ENCODE peak calls at places on chromosomes 6 and 20, in five cellular contexts. One of them, this sample, is unnamed.

GRCh38 chr6:125793863-125794262 is 3.1 kb downstream of the NCOA7 start:
- DNase-seq in spleen: no peak
- DNase-seq in AG10803: no peak
- DNase-seq in K562: no peak
- DNase-seq in stimulated activated CD4-positive, alpha-beta T cell treated with anti-CD3 and anti-CD28 coated beads, Interleukin-12 subunit alpha, Interleukin-12 subunit beta, amount 100 ng/mL, for 24 hours: no peak
- DNase-seq in this sample: no peak

GRCh38 chr20:38452880-38453624 is 17.9 kb upstream of the SNHG17 start:
- DNase-seq in spleen: no peak
- DNase-seq in AG10803: peak
- DNase-seq in K562: peak
- DNase-seq in stimulated activated CD4-positive, alpha-beta T cell treated with anti-CD3 and anti-CD28 coated beads, Interleukin-12 subunit alpha, Interleukin-12 subunit beta, amount 100 ng/mL, for 24 hours: no peak
- DNase-seq in this sample: no peak

GRCh38 chr6:111614833-111615582 is 9.3 kb upstream of the TRAF3IP2 start:
- DNase-seq in spleen: no peak
- DNase-seq in AG10803: no peak
- DNase-seq in K562: peak
- DNase-seq in stimulated activated CD4-positive, alpha-beta T cell treated with anti-CD3 and anti-CD28 coated beads, Interleukin-12 subunit alpha, Interleukin-12 subunit beta, amount 100 ng/mL, for 24 hours: no peak
- DNase-seq in this sample: no peak

GRCh38 chr6:113856571-113857564 is at the start of gene MARCKS:
- DNase-seq in spleen: peak
- DNase-seq in AG10803: peak
- DNase-seq in K562: peak
- DNase-seq in stimulated activated CD4-positive, alpha-beta T cell treated with anti-CD3 and anti-CD28 coated beads, Interleukin-12 subunit alpha, Interleukin-12 subunit beta, amount 100 ng/mL, for 24 hours: no peak
- DNase-seq in this sample: peak

GRCh38 chr6:35665573-35665972 is 23.1 kb downstream of the FKBP5 start:
- DNase-seq in spleen: no peak
- DNase-seq in AG10803: no peak
- DNase-seq in K562: no peak
- DNase-seq in stimulated activated CD4-positive, alpha-beta T cell treated with anti-CD3 and anti-CD28 coated beads, Interleukin-12 subunit alpha, Interleukin-12 subunit beta, amount 100 ng/mL, for 24 hours: no peak
- DNase-seq in this sample: no peak

GRCh38 chr6:116536216-116536621 is 9.3 kb downstream of the TRAPPC3L start:
- DNase-seq in spleen: no peak
- DNase-seq in AG10803: peak
- DNase-seq in K562: peak
- DNase-seq in stimulated activated CD4-positive, alpha-beta T cell treated with anti-CD3 and anti-CD28 coated beads, Interleukin-12 subunit alpha, Interleukin-12 subunit beta, amount 100 ng/mL, for 24 hours: no peak
- DNase-seq in this sample: peak

GRCh38 chr6:99344289-99344688 is 5.2 kb downstream of the FAXC start:
- DNase-seq in spleen: no peak
- DNase-seq in AG10803: peak
- DNase-seq in K562: no peak
- DNase-seq in stimulated activated CD4-positive, alpha-beta T cell treated with anti-CD3 and anti-CD28 coated beads, Interleukin-12 subunit alpha, Interleukin-12 subunit beta, amount 100 ng/mL, for 24 hours: no peak
- DNase-seq in this sample: no peak

GRCh38 chr6:149473080-149474052 is 11.4 kb downstream of the ZC3H12D start:
- DNase-seq in spleen: peak
- DNase-seq in AG10803: no peak
- DNase-seq in K562: no peak
- DNase-seq in stimulated activated CD4-positive, alpha-beta T cell treated with anti-CD3 and anti-CD28 coated beads, Interleukin-12 subunit alpha, Interleukin-12 subunit beta, amount 100 ng/mL, for 24 hours: no peak
- DNase-seq in this sample: no peak

GRCh38 chr6:156760377-156760776 is 16.8 kb upstream of the ARID1B start:
- DNase-seq in spleen: no peak
- DNase-seq in AG10803: no peak
- DNase-seq in K562: no peak
- DNase-seq in stimulated activated CD4-positive, alpha-beta T cell treated with anti-CD3 and anti-CD28 coated beads, Interleukin-12 subunit alpha, Interleukin-12 subunit beta, amount 100 ng/mL, for 24 hours: no peak
- DNase-seq in this sample: no peak

GRCh38 chr6:232896-233640 is 59.2 kb upstream of the DUSP22 start:
- DNase-seq in spleen: no peak
- DNase-seq in AG10803: no peak
- DNase-seq in K562: no peak
- DNase-seq in stimulated activated CD4-positive, alpha-beta T cell treated with anti-CD3 and anti-CD28 coated beads, Interleukin-12 subunit alpha, Interleukin-12 subunit beta, amount 100 ng/mL, for 24 hours: no peak
- DNase-seq in this sample: no peak

GRCh38 chr6:30881987-30882763 is 2.1 kb upstream of the DDR1 start:
- DNase-seq in spleen: no peak
- DNase-seq in AG10803: no peak
- DNase-seq in K562: no peak
- DNase-seq in stimulated activated CD4-positive, alpha-beta T cell treated with anti-CD3 and anti-CD28 coated beads, Interleukin-12 subunit alpha, Interleukin-12 subunit beta, amount 100 ng/mL, for 24 hours: no peak
- DNase-seq in this sample: no peak

GRCh38 chr6:134398453-134398852 is 80.5 kb upstream of the SGK1 start:
- DNase-seq in spleen: no peak
- DNase-seq in AG10803: no peak
- DNase-seq in K562: peak
- DNase-seq in stimulated activated CD4-positive, alpha-beta T cell treated with anti-CD3 and anti-CD28 coated beads, Interleukin-12 subunit alpha, Interleukin-12 subunit beta, amount 100 ng/mL, for 24 hours: no peak
- DNase-seq in this sample: no peak

GRCh38 chr6:166770216-166771116 is 143.4 kb upstream of the RPS6KA2 start:
- DNase-seq in spleen: no peak
- DNase-seq in AG10803: no peak
- DNase-seq in K562: no peak
- DNase-seq in stimulated activated CD4-positive, alpha-beta T cell treated with anti-CD3 and anti-CD28 coated beads, Interleukin-12 subunit alpha, Interleukin-12 subunit beta, amount 100 ng/mL, for 24 hours: no peak
- DNase-seq in this sample: no peak

GRCh38 chr6:35497571-35498406 is 910 bp upstream of the TEAD3 start:
- DNase-seq in spleen: peak
- DNase-seq in AG10803: peak
- DNase-seq in K562: peak
- DNase-seq in stimulated activated CD4-positive, alpha-beta T cell treated with anti-CD3 and anti-CD28 coated beads, Interleukin-12 subunit alpha, Interleukin-12 subunit beta, amount 100 ng/mL, for 24 hours: peak
- DNase-seq in this sample: peak

GRCh38 chr6:1312444-1313363 is 806 bp downstream of the FOXQ1 start:
- DNase-seq in spleen: no peak
- DNase-seq in AG10803: no peak
- DNase-seq in K562: no peak
- DNase-seq in stimulated activated CD4-positive, alpha-beta T cell treated with anti-CD3 and anti-CD28 coated beads, Interleukin-12 subunit alpha, Interleukin-12 subunit beta, amount 100 ng/mL, for 24 hours: no peak
- DNase-seq in this sample: peak

GRCh38 chr6:19472850-19473249 is 364.3 kb upstream of the ID4 start:
- DNase-seq in spleen: no peak
- DNase-seq in AG10803: no peak
- DNase-seq in K562: peak
- DNase-seq in stimulated activated CD4-positive, alpha-beta T cell treated with anti-CD3 and anti-CD28 coated beads, Interleukin-12 subunit alpha, Interleukin-12 subunit beta, amount 100 ng/mL, for 24 hours: no peak
- DNase-seq in this sample: no peak

GRCh38 chr6:146041282-146041681 is 12.4 kb downstream of the GRM1 start:
- DNase-seq in spleen: no peak
- DNase-seq in AG10803: peak
- DNase-seq in K562: peak
- DNase-seq in stimulated activated CD4-positive, alpha-beta T cell treated with anti-CD3 and anti-CD28 coated beads, Interleukin-12 subunit alpha, Interleukin-12 subunit beta, amount 100 ng/mL, for 24 hours: no peak
- DNase-seq in this sample: no peak

GRCh38 chr6:38933426-38933825 is 115.2 kb upstream of the GLP1R start:
- DNase-seq in spleen: no peak
- DNase-seq in AG10803: peak
- DNase-seq in K562: peak
- DNase-seq in stimulated activated CD4-positive, alpha-beta T cell treated with anti-CD3 and anti-CD28 coated beads, Interleukin-12 subunit alpha, Interleukin-12 subunit beta, amount 100 ng/mL, for 24 hours: no peak
- DNase-seq in this sample: peak

GRCh38 chr6:53447869-53448268 is 97.0 kb downstream of the GCLC start:
- DNase-seq in spleen: no peak
- DNase-seq in AG10803: no peak
- DNase-seq in K562: no peak
- DNase-seq in stimulated activated CD4-positive, alpha-beta T cell treated with anti-CD3 and anti-CD28 coated beads, Interleukin-12 subunit alpha, Interleukin-12 subunit beta, amount 100 ng/mL, for 24 hours: no peak
- DNase-seq in this sample: no peak

GRCh38 chr20:37944456-37944981 is 41.6 kb downstream of the VSTM2L start:
- DNase-seq in spleen: no peak
- DNase-seq in AG10803: no peak
- DNase-seq in K562: no peak
- DNase-seq in stimulated activated CD4-positive, alpha-beta T cell treated with anti-CD3 and anti-CD28 coated beads, Interleukin-12 subunit alpha, Interleukin-12 subunit beta, amount 100 ng/mL, for 24 hours: no peak
- DNase-seq in this sample: no peak

GRCh38 chr20:47675190-47676142 is 109.8 kb downstream of the SULF2 start:
- DNase-seq in spleen: no peak
- DNase-seq in AG10803: no peak
- DNase-seq in K562: no peak
- DNase-seq in stimulated activated CD4-positive, alpha-beta T cell treated with anti-CD3 and anti-CD28 coated beads, Interleukin-12 subunit alpha, Interleukin-12 subunit beta, amount 100 ng/mL, for 24 hours: no peak
- DNase-seq in this sample: no peak

GRCh38 chr6:51618563-51618962 is 468.9 kb downstream of the PKHD1 start:
- DNase-seq in spleen: no peak
- DNase-seq in AG10803: no peak
- DNase-seq in K562: no peak
- DNase-seq in stimulated activated CD4-positive, alpha-beta T cell treated with anti-CD3 and anti-CD28 coated beads, Interleukin-12 subunit alpha, Interleukin-12 subunit beta, amount 100 ng/mL, for 24 hours: no peak
- DNase-seq in this sample: no peak

GRCh38 chr6:42777126-42777822 is 4.6 kb upstream of the BICRAL start:
- DNase-seq in spleen: no peak
- DNase-seq in AG10803: peak
- DNase-seq in K562: no peak
- DNase-seq in stimulated activated CD4-positive, alpha-beta T cell treated with anti-CD3 and anti-CD28 coated beads, Interleukin-12 subunit alpha, Interleukin-12 subunit beta, amount 100 ng/mL, for 24 hours: no peak
- DNase-seq in this sample: no peak

GRCh38 chr20:16035576-16035975 is 537.7 kb downstream of the KIF16B start:
- DNase-seq in spleen: no peak
- DNase-seq in AG10803: no peak
- DNase-seq in K562: no peak
- DNase-seq in stimulated activated CD4-positive, alpha-beta T cell treated with anti-CD3 and anti-CD28 coated beads, Interleukin-12 subunit alpha, Interleukin-12 subunit beta, amount 100 ng/mL, for 24 hours: no peak
- DNase-seq in this sample: no peak

GRCh38 chr6:113654396-113654795 is 202.7 kb upstream of the MARCKS start:
- DNase-seq in spleen: no peak
- DNase-seq in AG10803: peak
- DNase-seq in K562: no peak
- DNase-seq in stimulated activated CD4-positive, alpha-beta T cell treated with anti-CD3 and anti-CD28 coated beads, Interleukin-12 subunit alpha, Interleukin-12 subunit beta, amount 100 ng/mL, for 24 hours: no peak
- DNase-seq in this sample: no peak

GRCh38 chr20:4936392-4936850 is 64.9 kb downstream of the SLC23A2 start:
- DNase-seq in spleen: no peak
- DNase-seq in AG10803: no peak
- DNase-seq in K562: no peak
- DNase-seq in stimulated activated CD4-positive, alpha-beta T cell treated with anti-CD3 and anti-CD28 coated beads, Interleukin-12 subunit alpha, Interleukin-12 subunit beta, amount 100 ng/mL, for 24 hours: no peak
- DNase-seq in this sample: no peak

GRCh38 chr6:102746941-102747340 is 1353.4 kb downstream of the GRIK2 start:
- DNase-seq in spleen: no peak
- DNase-seq in AG10803: no peak
- DNase-seq in K562: no peak
- DNase-seq in stimulated activated CD4-positive, alpha-beta T cell treated with anti-CD3 and anti-CD28 coated beads, Interleukin-12 subunit alpha, Interleukin-12 subunit beta, amount 100 ng/mL, for 24 hours: no peak
- DNase-seq in this sample: no peak

GRCh38 chr6:44660561-44661220 is 273.2 kb downstream of the CDC5L start:
- DNase-seq in spleen: no peak
- DNase-seq in AG10803: peak
- DNase-seq in K562: no peak
- DNase-seq in stimulated activated CD4-positive, alpha-beta T cell treated with anti-CD3 and anti-CD28 coated beads, Interleukin-12 subunit alpha, Interleukin-12 subunit beta, amount 100 ng/mL, for 24 hours: no peak
- DNase-seq in this sample: no peak

GRCh38 chr6:56911847-56912246 is 43.1 kb upstream of the BEND6 start:
- DNase-seq in spleen: no peak
- DNase-seq in AG10803: peak
- DNase-seq in K562: no peak
- DNase-seq in stimulated activated CD4-positive, alpha-beta T cell treated with anti-CD3 and anti-CD28 coated beads, Interleukin-12 subunit alpha, Interleukin-12 subunit beta, amount 100 ng/mL, for 24 hours: no peak
- DNase-seq in this sample: no peak

GRCh38 chr20:53793783-53794383 is 200.2 kb upstream of the ZNF217 start:
- DNase-seq in spleen: no peak
- DNase-seq in AG10803: no peak
- DNase-seq in K562: no peak
- DNase-seq in stimulated activated CD4-positive, alpha-beta T cell treated with anti-CD3 and anti-CD28 coated beads, Interleukin-12 subunit alpha, Interleukin-12 subunit beta, amount 100 ng/mL, for 24 hours: no peak
- DNase-seq in this sample: no peak

GRCh38 chr6:140988780-140989179 is 1143.9 kb upstream of the GJE1 start:
- DNase-seq in spleen: no peak
- DNase-seq in AG10803: peak
- DNase-seq in K562: no peak
- DNase-seq in stimulated activated CD4-positive, alpha-beta T cell treated with anti-CD3 and anti-CD28 coated beads, Interleukin-12 subunit alpha, Interleukin-12 subunit beta, amount 100 ng/mL, for 24 hours: no peak
- DNase-seq in this sample: no peak

GRCh38 chr6:71544028-71544427 is 255.4 kb downstream of the OGFRL1 start:
- DNase-seq in spleen: no peak
- DNase-seq in AG10803: peak
- DNase-seq in K562: no peak
- DNase-seq in stimulated activated CD4-positive, alpha-beta T cell treated with anti-CD3 and anti-CD28 coated beads, Interleukin-12 subunit alpha, Interleukin-12 subunit beta, amount 100 ng/mL, for 24 hours: no peak
- DNase-seq in this sample: no peak

GRCh38 chr6:49692534-49692933 is 20.8 kb downstream of the CRISP2 start:
- DNase-seq in spleen: no peak
- DNase-seq in AG10803: no peak
- DNase-seq in K562: no peak
- DNase-seq in stimulated activated CD4-positive, alpha-beta T cell treated with anti-CD3 and anti-CD28 coated beads, Interleukin-12 subunit alpha, Interleukin-12 subunit beta, amount 100 ng/mL, for 24 hours: no peak
- DNase-seq in this sample: no peak

GRCh38 chr20:57851025-57851682 is 141.3 kb upstream of the PMEPA1 start:
- DNase-seq in spleen: no peak
- DNase-seq in AG10803: no peak
- DNase-seq in K562: no peak
- DNase-seq in stimulated activated CD4-positive, alpha-beta T cell treated with anti-CD3 and anti-CD28 coated beads, Interleukin-12 subunit alpha, Interleukin-12 subunit beta, amount 100 ng/mL, for 24 hours: no peak
- DNase-seq in this sample: no peak

GRCh38 chr6:135176464-135176863 is 4.6 kb upstream of the MYB start:
- DNase-seq in spleen: no peak
- DNase-seq in AG10803: no peak
- DNase-seq in K562: no peak
- DNase-seq in stimulated activated CD4-positive, alpha-beta T cell treated with anti-CD3 and anti-CD28 coated beads, Interleukin-12 subunit alpha, Interleukin-12 subunit beta, amount 100 ng/mL, for 24 hours: no peak
- DNase-seq in this sample: no peak

GRCh38 chr20:64129146-64129782 is 21.9 kb upstream of the NPBWR2 start:
- DNase-seq in spleen: peak
- DNase-seq in AG10803: no peak
- DNase-seq in K562: no peak
- DNase-seq in stimulated activated CD4-positive, alpha-beta T cell treated with anti-CD3 and anti-CD28 coated beads, Interleukin-12 subunit alpha, Interleukin-12 subunit beta, amount 100 ng/mL, for 24 hours: no peak
- DNase-seq in this sample: no peak

GRCh38 chr6:87357479-87358196 is 13.0 kb downstream of the C6orf163 start:
- DNase-seq in spleen: no peak
- DNase-seq in AG10803: peak
- DNase-seq in K562: no peak
- DNase-seq in stimulated activated CD4-positive, alpha-beta T cell treated with anti-CD3 and anti-CD28 coated beads, Interleukin-12 subunit alpha, Interleukin-12 subunit beta, amount 100 ng/mL, for 24 hours: no peak
- DNase-seq in this sample: no peak